ENCODE peak calls at places on chromosomes 5 and 9, in ten cellular contexts. N, A, X, R, P, K, S, L, I and Z are unnamed samples.
A peak's percentile ranks its signal among the peaks of the same experiment; 100 is the strongest.

GRCh38 chr9:68996457-68996856 is 17.5 kb downstream of the PRKACG start:
- DNase-seq in I (no peak), S (no peak), X (no peak), K (no peak), R (no peak), A (no peak), L (no peak), N (no peak), P (no peak), Z (no peak)

GRCh38 chr5:150580917-150581316 is 59.5 kb upstream of the SYNPO start:
- DNase-seq in L (no peak), A (no peak), K (no peak), P (no peak), S (no peak), I (no peak), N (no peak), R (no peak), X (no peak), Z (no peak)

GRCh38 chr5:74643160-74643562 is 2.6 kb upstream of the ENC1 start:
- DNase-seq in S (no peak), R (no peak), I (peak; percentile 98), L (peak; percentile 97), A (peak; percentile 78), N (no peak), P (peak; percentile 98), K (peak; percentile 98), X (no peak), Z (peak; percentile 96)

GRCh38 chr5:20286512-20286911 is 298.5 kb upstream of the CDH18 start:
- DNase-seq in K (peak; percentile 65), S (no peak), A (peak; percentile 3), L (no peak), I (peak; percentile 81), R (no peak), X (no peak), N (no peak), P (no peak), Z (no peak)

GRCh38 chr5:166562246-166562645 is 1729.2 kb upstream of the WWC1 start:
- DNase-seq in X (no peak), R (no peak), N (no peak), I (peak; percentile 11), S (no peak), K (no peak), A (no peak), P (peak; percentile 10), L (no peak), Z (no peak)

GRCh38 chr5:52824827-52825226 is 37.1 kb downstream of the ITGA1 start:
- DNase-seq in R (no peak), S (no peak), P (no peak), X (no peak), I (no peak), K (no peak), A (no peak), N (no peak), L (no peak), Z (no peak)

GRCh38 chr5:51860532-51861018 is 477.3 kb downstream of the ISL1 start:
- DNase-seq in L (no peak), P (no peak), R (no peak), X (no peak), K (peak; percentile 70), S (no peak), I (no peak), A (peak; percentile 18), N (no peak), Z (no peak)

GRCh38 chr9:94110821-94111252 is 26.6 kb downstream of the PTPDC1 start:
- DNase-seq in L (peak; percentile 73), K (no peak), X (no peak), A (no peak), I (peak; percentile 35), R (no peak), P (peak; percentile 38), N (no peak), S (no peak), Z (peak; percentile 93)

GRCh38 chr5:116063950-116064349 is 20.9 kb upstream of the COMMD10 start:
- DNase-seq in L (peak; percentile 22), A (no peak), P (no peak), R (no peak), X (no peak), I (no peak), K (no peak), N (no peak), S (no peak), Z (no peak)

GRCh38 chr5:132425975-132426524 is 56.5 kb downstream of the SLC22A5 start:
- DNase-seq in N (no peak), P (no peak), S (no peak), I (no peak), X (no peak), R (no peak), K (no peak), L (no peak), A (no peak), Z (no peak)
- H3K4me3 ChIP-seq in N (no peak overlapping the region), P (no peak overlapping the region), S (no peak overlapping the region), I (no peak overlapping the region), X (no peak overlapping the region), R (no peak overlapping the region), K (peak overlapping the region; percentile 11), L (peak overlapping the region; percentile 15), A (no peak overlapping the region), Z (peak overlapping the region; percentile 40)

DNA sequence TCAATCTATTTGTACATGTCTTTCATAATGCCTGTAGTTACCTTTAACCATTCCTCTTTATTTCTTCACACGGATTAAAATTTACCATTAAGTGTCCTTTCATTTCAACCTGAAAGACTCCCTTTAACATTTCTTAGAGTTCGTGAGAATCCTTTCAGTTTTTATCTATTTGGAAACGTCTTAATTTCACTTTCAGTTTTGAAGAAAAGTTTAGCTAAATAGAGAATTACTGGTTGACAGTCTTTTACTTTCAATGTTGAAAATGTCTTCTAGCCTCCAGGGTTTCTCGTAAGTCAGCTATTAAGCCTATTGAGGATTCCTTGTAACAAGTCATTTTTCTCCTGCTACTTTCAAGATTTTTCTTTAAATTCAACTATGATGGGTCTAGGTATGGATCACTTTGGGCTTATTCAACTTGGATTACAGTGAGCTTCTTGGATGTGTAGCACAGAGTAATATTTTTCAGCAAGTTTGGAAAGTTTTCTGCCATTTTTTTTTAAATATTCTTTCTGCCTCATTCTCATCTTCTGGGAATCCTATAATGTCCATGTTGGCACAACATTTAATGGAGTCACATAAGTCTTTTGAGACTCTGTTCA is 48.5 kb downstream of the RFX3 start:
- DNase-seq in R (no peak), X (no peak), P (peak; percentile 46), N (no peak), L (no peak), S (no peak), I (no peak), K (no peak), A (no peak), Z (peak; percentile 33)
- H3K4me3 ChIP-seq in R (no peak overlapping the region), X (no peak overlapping the region), P (no peak overlapping the region), N (no peak overlapping the region), L (no peak overlapping the region), S (no peak overlapping the region), I (no peak overlapping the region), K (no peak overlapping the region), A (no peak overlapping the region), Z (peak overlapping the region; percentile 43)

GRCh38 chr9:113464286-113464660 is 746 bp downstream of the RGS3 start:
- DNase-seq in K (no peak), N (no peak), I (no peak), L (no peak), S (no peak), R (no peak), X (no peak), A (no peak), P (no peak), Z (no peak)

GRCh38 chr9:113463418-113464285 is at the start of gene RGS3:
- DNase-seq in S (peak; percentile 69), R (no peak), A (no peak), X (peak; percentile 74), I (peak; percentile 48), N (no peak), L (no peak), K (peak; percentile 76), P (no peak), Z (no peak)

GRCh38 chr9:113467183-113467582 is 3.7 kb downstream of the RGS3 start:
- DNase-seq in S (no peak), L (no peak), K (no peak), P (no peak), R (no peak), I (no peak), X (no peak), N (no peak), A (no peak), Z (no peak)

GRCh38 chr9:113462781-113463286 is 693 bp upstream of the RGS3 start:
- DNase-seq in S (no peak), L (peak; percentile 56), A (no peak), R (no peak), P (no peak), K (no peak), X (no peak), N (no peak), I (no peak), Z (no peak)

DNA sequence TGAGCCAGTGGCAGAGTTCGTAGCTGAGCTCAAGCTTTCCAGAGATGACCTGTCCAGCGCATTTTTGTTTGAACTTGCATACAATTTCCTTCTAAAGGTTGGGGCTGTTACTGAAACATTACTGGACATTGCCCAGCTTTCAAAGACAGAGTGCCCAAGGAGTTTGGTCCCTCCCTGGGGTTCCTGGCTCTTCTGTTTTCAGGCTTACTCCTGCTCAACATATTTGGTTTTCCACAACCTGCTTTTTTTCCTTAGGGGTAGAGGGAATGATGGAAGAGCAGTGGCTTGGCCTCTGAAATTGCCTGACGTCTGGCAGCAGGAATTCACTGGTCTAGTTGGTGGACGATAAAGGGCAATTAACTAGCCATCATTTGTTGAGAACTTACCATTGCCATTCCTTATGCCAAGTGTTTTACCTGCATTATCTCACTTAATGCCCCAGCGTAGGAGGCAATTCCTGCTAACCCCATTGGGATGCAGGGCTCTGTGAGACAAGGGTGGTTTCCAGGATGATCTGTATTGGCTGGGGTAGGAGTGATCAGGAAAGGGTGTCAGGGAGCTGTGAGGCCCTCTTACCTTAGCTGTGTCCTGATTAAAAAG is 1.2 kb downstream of the RGS3 start:
- DNase-seq in N (no peak), K (no peak), X (no peak), P (no peak), I (no peak), L (no peak), S (no peak), A (no peak), R (no peak), Z (no peak)
- H3K4me3 ChIP-seq in N (no peak overlapping the region), K (peak overlapping the region; percentile 77), X (peak overlapping the region; percentile 63), P (no peak overlapping the region), I (no peak overlapping the region), L (no peak overlapping the region), S (no peak overlapping the region), A (no peak overlapping the region), R (peak overlapping the region; percentile 70), Z (no peak overlapping the region)

DNA sequence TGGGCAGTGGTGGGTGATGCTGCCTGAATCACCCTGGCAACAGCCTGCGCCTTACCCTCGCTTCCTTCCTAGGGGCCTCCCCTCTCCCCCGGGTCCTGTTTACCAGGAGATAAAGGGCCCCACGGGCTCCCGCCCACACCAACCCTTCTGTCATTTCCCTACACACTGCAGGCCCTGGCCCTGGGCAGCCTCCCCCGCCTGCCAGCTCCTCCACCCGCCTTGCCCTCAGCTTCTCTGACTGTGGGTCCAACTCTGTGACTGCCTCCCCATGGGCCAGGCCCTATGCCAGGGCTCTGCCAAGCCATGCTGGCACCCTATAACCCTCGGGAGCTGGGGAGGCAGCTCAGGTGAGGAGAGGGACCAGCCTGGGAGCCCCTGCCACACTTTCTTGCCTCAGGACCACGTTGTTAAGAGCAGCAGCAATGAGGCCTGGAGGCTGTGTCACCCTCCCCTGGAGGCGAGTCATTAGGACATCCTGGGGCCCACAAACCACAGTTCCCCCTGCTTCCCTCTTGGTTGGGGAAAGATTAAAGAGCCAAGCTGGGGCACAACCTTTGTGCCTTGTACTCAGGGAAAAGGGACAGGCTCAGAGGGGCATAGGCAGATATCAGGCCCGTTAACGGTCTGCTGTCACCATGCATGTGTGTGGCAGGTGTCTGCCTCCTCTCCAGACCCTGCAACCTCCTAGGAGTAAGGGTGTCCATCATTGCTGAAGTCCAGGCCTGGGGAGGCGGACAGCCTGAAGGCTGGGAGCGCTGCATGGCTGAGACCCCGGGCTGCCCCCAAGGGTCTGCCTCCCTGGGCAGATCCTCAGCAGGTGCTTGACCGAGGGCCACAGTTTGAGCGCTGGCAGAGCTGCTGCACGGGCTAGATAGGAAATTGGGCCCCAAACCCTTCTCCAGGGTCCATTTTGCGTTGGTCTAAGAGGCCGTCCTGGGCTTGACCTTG is 2.7 kb downstream of the MGAT4B start:
- DNase-seq in S (no peak), L (no peak), I (no peak), K (no peak), R (no peak), X (peak; percentile 10), N (no peak), A (no peak), P (peak; percentile 35), Z (no peak)
- H3K4me3 ChIP-seq in S (no peak overlapping the region), L (peak overlapping the region; percentile 10), I (no peak overlapping the region), K (peak overlapping the region; percentile 98), R (no peak overlapping the region), X (no peak overlapping the region), N (no peak overlapping the region), A (no peak overlapping the region), P (no peak overlapping the region), Z (no peak overlapping the region)